ENCODE peak calls at places on chromosomes 12 and 14, in eight cellular contexts. One of them, this sample, is unnamed.

GRCh38 chr14:33118653-33119052 is 180.0 kb downstream of the NPAS3 start:
- DNase-seq in A549: no peak
- DNase-seq in BE2C: no peak
- DNase-seq in hepatocyte: peak
- DNase-seq in progenitor cell of endocrine pancreas: no peak
- DNase-seq in osteocyte: no peak
- DNase-seq in MCF 10A: no peak
- DNase-seq in endodermal cell: no peak
- DNase-seq in this sample: no peak

GRCh38 chr12:68675098-68675842 is 11.5 kb upstream of the NUP107 start:
- DNase-seq in A549: no peak
- DNase-seq in osteocyte: no peak
- DNase-seq in BE2C: no peak
- DNase-seq in hepatocyte: no peak
- DNase-seq in progenitor cell of endocrine pancreas: no peak
- DNase-seq in endodermal cell: peak
- DNase-seq in MCF 10A: no peak
- DNase-seq in this sample: no peak

GRCh38 chr14:66752109-66752508 is 244.2 kb downstream of the GPHN start:
- DNase-seq in endodermal cell: no peak
- DNase-seq in MCF 10A: no peak
- DNase-seq in A549: no peak
- DNase-seq in progenitor cell of endocrine pancreas: no peak
- DNase-seq in hepatocyte: no peak
- DNase-seq in osteocyte: no peak
- DNase-seq in BE2C: no peak
- DNase-seq in this sample: no peak

GRCh38 chr14:68784298-68784910 is 8.5 kb downstream of the ZFP36L1 start:
- DNase-seq in A549: peak
- DNase-seq in progenitor cell of endocrine pancreas: peak
- DNase-seq in endodermal cell: peak
- DNase-seq in hepatocyte: peak
- DNase-seq in MCF 10A: peak
- DNase-seq in BE2C: no peak
- DNase-seq in osteocyte: no peak
- DNase-seq in this sample: peak

GRCh38 chr12:92109613-92110012 is 36.0 kb downstream of the BTG1 start:
- DNase-seq in BE2C: no peak
- DNase-seq in hepatocyte: no peak
- DNase-seq in A549: no peak
- DNase-seq in progenitor cell of endocrine pancreas: no peak
- DNase-seq in endodermal cell: peak
- DNase-seq in MCF 10A: no peak
- DNase-seq in osteocyte: no peak
- DNase-seq in this sample: no peak

GRCh38 chr12:94977766-94978468 is 25.6 kb downstream of the NDUFA12 start:
- DNase-seq in BE2C: no peak
- DNase-seq in hepatocyte: no peak
- DNase-seq in endodermal cell: no peak
- DNase-seq in MCF 10A: no peak
- DNase-seq in A549: no peak
- DNase-seq in progenitor cell of endocrine pancreas: no peak
- DNase-seq in osteocyte: no peak
- DNase-seq in this sample: no peak

GRCh38 chr12:52235001-52235760 is 2.1 kb downstream of the KRT7 start:
- DNase-seq in osteocyte: no peak
- DNase-seq in BE2C: no peak
- DNase-seq in endodermal cell: no peak
- DNase-seq in MCF 10A: peak
- DNase-seq in hepatocyte: no peak
- DNase-seq in A549: peak
- DNase-seq in progenitor cell of endocrine pancreas: no peak
- DNase-seq in this sample: peak

GRCh38 chr12:128844031-128844635 is 9.1 kb upstream of the GLT1D1 start:
- DNase-seq in endodermal cell: peak
- DNase-seq in A549: no peak
- DNase-seq in progenitor cell of endocrine pancreas: no peak
- DNase-seq in BE2C: no peak
- DNase-seq in hepatocyte: no peak
- DNase-seq in osteocyte: no peak
- DNase-seq in MCF 10A: no peak
- DNase-seq in this sample: no peak

GRCh38 chr12:131628766-131629448 is 82.0 kb upstream of the SFSWAP start:
- DNase-seq in MCF 10A: no peak
- DNase-seq in osteocyte: no peak
- DNase-seq in hepatocyte: no peak
- DNase-seq in endodermal cell: peak
- DNase-seq in BE2C: no peak
- DNase-seq in progenitor cell of endocrine pancreas: no peak
- DNase-seq in A549: no peak
- DNase-seq in this sample: no peak

GRCh38 chr12:9635014-9635413 is 27.3 kb upstream of the KLRB1 start:
- DNase-seq in MCF 10A: no peak
- DNase-seq in osteocyte: no peak
- DNase-seq in hepatocyte: no peak
- DNase-seq in A549: no peak
- DNase-seq in BE2C: no peak
- DNase-seq in endodermal cell: no peak
- DNase-seq in progenitor cell of endocrine pancreas: no peak
- DNase-seq in this sample: no peak

GRCh38 chr12:13561923-13562322 is 365.4 kb downstream of the EMP1 start:
- DNase-seq in progenitor cell of endocrine pancreas: no peak
- DNase-seq in osteocyte: no peak
- DNase-seq in A549: no peak
- DNase-seq in MCF 10A: no peak
- DNase-seq in hepatocyte: no peak
- DNase-seq in endodermal cell: no peak
- DNase-seq in BE2C: no peak
- DNase-seq in this sample: no peak

GRCh38 chr12:32922546-32923297 is 26.1 kb upstream of the PKP2 start:
- DNase-seq in MCF 10A: no peak
- DNase-seq in osteocyte: no peak
- DNase-seq in progenitor cell of endocrine pancreas: no peak
- DNase-seq in endodermal cell: no peak
- DNase-seq in BE2C: no peak
- DNase-seq in hepatocyte: no peak
- DNase-seq in A549: no peak
- DNase-seq in this sample: no peak

GRCh38 chr12:32926356-32926755 is 29.8 kb upstream of the PKP2 start:
- DNase-seq in osteocyte: no peak
- DNase-seq in hepatocyte: no peak
- DNase-seq in progenitor cell of endocrine pancreas: no peak
- DNase-seq in endodermal cell: no peak
- DNase-seq in A549: no peak
- DNase-seq in BE2C: no peak
- DNase-seq in MCF 10A: no peak
- DNase-seq in this sample: no peak

GRCh38 chr12:32921397-32921796 is 24.8 kb upstream of the PKP2 start:
- DNase-seq in osteocyte: no peak
- DNase-seq in A549: peak
- DNase-seq in hepatocyte: no peak
- DNase-seq in progenitor cell of endocrine pancreas: no peak
- DNase-seq in endodermal cell: no peak
- DNase-seq in BE2C: no peak
- DNase-seq in MCF 10A: peak
- DNase-seq in this sample: no peak

GRCh38 chr12:32926963-32927362 is 30.4 kb upstream of the PKP2 start:
- DNase-seq in A549: no peak
- DNase-seq in BE2C: no peak
- DNase-seq in endodermal cell: no peak
- DNase-seq in MCF 10A: no peak
- DNase-seq in osteocyte: no peak
- DNase-seq in hepatocyte: no peak
- DNase-seq in progenitor cell of endocrine pancreas: no peak
- DNase-seq in this sample: no peak
- TF ChIP-seq CTCF in A549: no peak
- TF ChIP-seq CTCF in BE2C: no peak
- TF ChIP-seq CTCF in endodermal cell: no peak
- TF ChIP-seq CTCF in MCF 10A: no peak
- TF ChIP-seq CTCF in osteocyte: no peak
- TF ChIP-seq CTCF in hepatocyte: no peak
- TF ChIP-seq CTCF in progenitor cell of endocrine pancreas: no peak
- TF ChIP-seq CTCF in this sample: no peak

GRCh38 chr12:8078400-8078799 is 3.7 kb upstream of the NECAP1 start:
- DNase-seq in BE2C: peak
- DNase-seq in progenitor cell of endocrine pancreas: no peak
- DNase-seq in A549: peak
- DNase-seq in MCF 10A: peak
- DNase-seq in endodermal cell: peak
- DNase-seq in osteocyte: no peak
- DNase-seq in hepatocyte: peak
- DNase-seq in this sample: peak
- TF ChIP-seq CTCF in BE2C: peak
- TF ChIP-seq CTCF in progenitor cell of endocrine pancreas: peak
- TF ChIP-seq CTCF in A549: peak
- TF ChIP-seq CTCF in MCF 10A: peak
- TF ChIP-seq CTCF in endodermal cell: peak
- TF ChIP-seq CTCF in osteocyte: peak
- TF ChIP-seq CTCF in hepatocyte: peak
- TF ChIP-seq CTCF in this sample: no peak

GRCh38 chr12:130333341-130333740 is 4.3 kb upstream of the PIWIL1 start:
- DNase-seq in osteocyte: no peak
- DNase-seq in BE2C: no peak
- DNase-seq in progenitor cell of endocrine pancreas: no peak
- DNase-seq in A549: no peak
- DNase-seq in endodermal cell: no peak
- DNase-seq in hepatocyte: no peak
- DNase-seq in MCF 10A: no peak
- DNase-seq in this sample: no peak
- TF ChIP-seq CTCF in osteocyte: no peak
- TF ChIP-seq CTCF in BE2C: peak
- TF ChIP-seq CTCF in progenitor cell of endocrine pancreas: no peak
- TF ChIP-seq CTCF in A549: no peak
- TF ChIP-seq CTCF in endodermal cell: peak
- TF ChIP-seq CTCF in hepatocyte: peak
- TF ChIP-seq CTCF in MCF 10A: peak
- TF ChIP-seq CTCF in this sample: no peak

GRCh38 chr12:81261508-81262207 is 183.8 kb downstream of the ACSS3 start:
- DNase-seq in BE2C: no peak
- DNase-seq in hepatocyte: no peak
- DNase-seq in MCF 10A: no peak
- DNase-seq in A549: no peak
- DNase-seq in progenitor cell of endocrine pancreas: no peak
- DNase-seq in osteocyte: no peak
- DNase-seq in endodermal cell: peak
- DNase-seq in this sample: no peak
- TF ChIP-seq CTCF in BE2C: no peak
- TF ChIP-seq CTCF in hepatocyte: no peak
- TF ChIP-seq CTCF in MCF 10A: no peak
- TF ChIP-seq CTCF in A549: no peak
- TF ChIP-seq CTCF in progenitor cell of endocrine pancreas: no peak
- TF ChIP-seq CTCF in osteocyte: no peak
- TF ChIP-seq CTCF in endodermal cell: peak
- TF ChIP-seq CTCF in this sample: no peak

GRCh38 chr12:72264548-72265175 is 7.5 kb upstream of the TRHDE start:
- DNase-seq in BE2C: no peak
- DNase-seq in endodermal cell: no peak
- DNase-seq in MCF 10A: peak
- DNase-seq in progenitor cell of endocrine pancreas: no peak
- DNase-seq in osteocyte: no peak
- DNase-seq in A549: peak
- DNase-seq in hepatocyte: peak
- DNase-seq in this sample: no peak
- TF ChIP-seq CTCF in BE2C: peak
- TF ChIP-seq CTCF in endodermal cell: peak
- TF ChIP-seq CTCF in MCF 10A: peak
- TF ChIP-seq CTCF in progenitor cell of endocrine pancreas: peak
- TF ChIP-seq CTCF in osteocyte: peak
- TF ChIP-seq CTCF in A549: peak
- TF ChIP-seq CTCF in hepatocyte: peak
- TF ChIP-seq CTCF in this sample: peak

DNA sequence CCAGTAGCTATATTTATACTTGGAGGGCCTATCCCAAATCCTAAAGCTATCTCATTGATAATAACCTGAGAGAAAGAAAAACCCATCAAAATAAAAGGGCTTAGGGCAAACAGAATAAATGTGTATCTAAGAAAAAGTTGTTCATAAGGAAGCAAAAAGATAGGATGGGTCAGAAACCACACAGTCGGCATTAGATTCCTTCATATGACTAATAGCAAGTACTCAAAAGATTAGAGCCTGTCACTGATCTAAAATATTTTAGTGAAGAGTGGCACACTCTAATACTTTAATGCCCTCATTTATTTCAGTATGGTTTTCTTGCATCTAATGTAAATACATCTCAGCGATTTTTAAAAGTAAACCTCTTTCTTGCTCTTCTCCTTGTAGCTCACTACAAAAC is 17.1 kb upstream of the NAV3 start:
- DNase-seq in hepatocyte: no peak
- DNase-seq in MCF 10A: no peak
- DNase-seq in BE2C: no peak
- DNase-seq in osteocyte: no peak
- DNase-seq in endodermal cell: no peak
- DNase-seq in A549: no peak
- DNase-seq in progenitor cell of endocrine pancreas: no peak
- DNase-seq in this sample: no peak
- TF ChIP-seq CTCF in hepatocyte: no peak
- TF ChIP-seq CTCF in MCF 10A: no peak
- TF ChIP-seq CTCF in BE2C: no peak
- TF ChIP-seq CTCF in osteocyte: no peak
- TF ChIP-seq CTCF in endodermal cell: no peak
- TF ChIP-seq CTCF in A549: no peak
- TF ChIP-seq CTCF in progenitor cell of endocrine pancreas: no peak
- TF ChIP-seq CTCF in this sample: no peak

GRCh38 chr14:93115069-93115919 is 431 bp downstream of the ITPK1 start:
- DNase-seq in osteocyte: peak
- DNase-seq in MCF 10A: peak
- DNase-seq in hepatocyte: peak
- DNase-seq in endodermal cell: peak
- DNase-seq in progenitor cell of endocrine pancreas: peak
- DNase-seq in A549: peak
- DNase-seq in BE2C: peak
- DNase-seq in this sample: peak
- TF ChIP-seq CTCF in osteocyte: no peak
- TF ChIP-seq CTCF in MCF 10A: no peak
- TF ChIP-seq CTCF in hepatocyte: no peak
- TF ChIP-seq CTCF in endodermal cell: no peak
- TF ChIP-seq CTCF in progenitor cell of endocrine pancreas: no peak
- TF ChIP-seq CTCF in A549: no peak
- TF ChIP-seq CTCF in BE2C: no peak
- TF ChIP-seq CTCF in this sample: no peak